ENCODE peak calls at places on chromosomes 6 and 20, in four cellular contexts. D, K, A and R are unnamed samples.

GRCh38 chr6:9467746-9468145 is 947.1 kb downstream of the TFAP2A start:
- DNase-seq in A (no peak), K (no peak), D (no peak), R (no peak)

GRCh38 chr6:137904822-137905617 is 38.0 kb downstream of the TNFAIP3 start:
- DNase-seq in A (no peak), K (no peak), D (no peak), R (no peak)

GRCh38 chr6:45420083-45420908 is 42.6 kb upstream of the SUPT3H start:
- DNase-seq in A (no peak), D (no peak), K (no peak), R (no peak)

GRCh38 chr6:18269253-18269652 is 4.9 kb upstream of the DEK start:
- DNase-seq in K (no peak), A (peak; percentile 79), D (no peak), R (no peak)

GRCh38 chr6:158776737-158777136 is 42.4 kb downstream of the EZR start:
- DNase-seq in D (no peak), K (no peak), A (no peak), R (no peak)

GRCh38 chr6:145756170-145756662 is 20.9 kb upstream of the EPM2A start:
- DNase-seq in A (no peak), D (no peak), K (no peak), R (no peak)

GRCh38 chr6:67896476-67896875 is 738.6 kb upstream of the ADGRB3 start:
- DNase-seq in D (no peak), A (no peak), K (no peak), R (no peak)

GRCh38 chr20:5524886-5525285 is 208.1 kb upstream of the PROKR2 start:
- DNase-seq in D (no peak), A (no peak), K (no peak), R (no peak)

GRCh38 chr20:53809242-53809641 is 215.6 kb upstream of the ZNF217 start:
- DNase-seq in D (no peak), K (no peak), A (no peak), R (no peak)

GRCh38 chr6:137697267-137697938 is 169.7 kb upstream of the TNFAIP3 start:
- DNase-seq in A (peak; percentile 94), K (no peak), D (no peak), R (peak; percentile 55)

GRCh38 chr6:25022140-25022553 is 86.4 kb upstream of the RIPOR2 start:
- DNase-seq in K (no peak), A (no peak), D (no peak), R (no peak)

GRCh38 chr6:163759542-163759941 is 345.0 kb downstream of the QKI start:
- DNase-seq in D (no peak), A (no peak), K (no peak), R (no peak)

GRCh38 chr20:10559266-10559665 is 114.5 kb downstream of the JAG1 start:
- DNase-seq in A (no peak), D (no peak), K (no peak), R (peak; percentile 21)

GRCh38 chr6:3385660-3386151 is 71.1 kb downstream of the SLC22A23 start:
- DNase-seq in D (no peak), K (peak; percentile 66), A (no peak), R (no peak)

GRCh38 chr20:9485614-9486325 is 28.6 kb upstream of the LAMP5 start:
- DNase-seq in A (no peak), D (no peak), K (no peak), R (no peak)

GRCh38 chr20:44234566-44235317 is 12.4 kb upstream of the GDAP1L1 start:
- DNase-seq in K (no peak), A (no peak), D (no peak), R (no peak)

GRCh38 chr6:1400126-1400850 is 10.9 kb downstream of the FOXF2 start:
- DNase-seq in A (no peak), D (no peak), K (no peak), R (no peak)

GRCh38 chr20:1417273-1417672 is 24.4 kb upstream of the FKBP1A start:
- DNase-seq in D (no peak), K (peak; percentile 38), A (peak; percentile 70), R (no peak)

GRCh38 chr6:77561768-77562314 is 91.0 kb upstream of the MEI4 start:
- DNase-seq in A (no peak), D (no peak), K (no peak), R (no peak)

GRCh38 chr6:75419408-75419807 is 74.2 kb downstream of the FILIP1 start:
- DNase-seq in D (no peak), K (no peak), A (no peak), R (no peak)

GRCh38 chr6:18503588-18504231 is 116.6 kb downstream of the RNF144B start:
- DNase-seq in K (peak; percentile 61), D (peak; percentile 23), A (peak; percentile 80), R (peak; percentile 9)

GRCh38 chr6:27279513-27280063 is 32.1 kb downstream of the PRSS16 start:
- DNase-seq in K (no peak), A (no peak), D (no peak), R (no peak)

GRCh38 chr20:63825331-63826118 is 5.5 kb downstream of the ZBTB46 start:
- DNase-seq in D (no peak), K (no peak), A (no peak), R (peak; percentile 44)

GRCh38 chr6:25173951-25174474 is 105.2 kb upstream of the CARMIL1 start:
- DNase-seq in K (peak; percentile 70), A (peak; percentile 60), D (no peak), R (no peak)

GRCh38 chr6:34602318-34603111 is 46.4 kb upstream of the SPDEF start:
- DNase-seq in A (peak; percentile 82), K (no peak), D (no peak), R (no peak)

GRCh38 chr6:68778356-68779020 is 143.4 kb downstream of the ADGRB3 start:
- DNase-seq in D (peak; percentile 7), K (no peak), A (peak; percentile 11), R (peak; percentile 76)

GRCh38 chr6:90068264-90068663 is 174.0 kb downstream of the GJA10 start:
- DNase-seq in K (peak; percentile 53), D (no peak), A (no peak), R (no peak)

GRCh38 chr20:40775747-40776146 is 86.7 kb upstream of the MAFB start:
- DNase-seq in A (no peak), D (no peak), K (no peak), R (no peak)

GRCh38 chr20:50348118-50348517 is 157.5 kb downstream of the CEBPB start:
- DNase-seq in D (no peak), K (no peak), A (no peak), R (no peak)

GRCh38 chr6:110410534-110410933 is 4.8 kb downstream of the DDO start:
- DNase-seq in A (no peak), D (no peak), K (no peak), R (no peak)

GRCh38 chr6:110414669-110415296 is 592 bp downstream of the DDO start:
- DNase-seq in A (no peak), D (no peak), K (no peak), R (no peak)

GRCh38 chr6:110412258-110412839 is 3.0 kb downstream of the DDO start:
- DNase-seq in D (no peak), K (no peak), A (no peak), R (no peak)

GRCh38 chr6:110419028-110419739 is 3.8 kb upstream of the DDO start:
- DNase-seq in D (no peak), K (no peak), A (peak; percentile 77), R (no peak)

DNA sequence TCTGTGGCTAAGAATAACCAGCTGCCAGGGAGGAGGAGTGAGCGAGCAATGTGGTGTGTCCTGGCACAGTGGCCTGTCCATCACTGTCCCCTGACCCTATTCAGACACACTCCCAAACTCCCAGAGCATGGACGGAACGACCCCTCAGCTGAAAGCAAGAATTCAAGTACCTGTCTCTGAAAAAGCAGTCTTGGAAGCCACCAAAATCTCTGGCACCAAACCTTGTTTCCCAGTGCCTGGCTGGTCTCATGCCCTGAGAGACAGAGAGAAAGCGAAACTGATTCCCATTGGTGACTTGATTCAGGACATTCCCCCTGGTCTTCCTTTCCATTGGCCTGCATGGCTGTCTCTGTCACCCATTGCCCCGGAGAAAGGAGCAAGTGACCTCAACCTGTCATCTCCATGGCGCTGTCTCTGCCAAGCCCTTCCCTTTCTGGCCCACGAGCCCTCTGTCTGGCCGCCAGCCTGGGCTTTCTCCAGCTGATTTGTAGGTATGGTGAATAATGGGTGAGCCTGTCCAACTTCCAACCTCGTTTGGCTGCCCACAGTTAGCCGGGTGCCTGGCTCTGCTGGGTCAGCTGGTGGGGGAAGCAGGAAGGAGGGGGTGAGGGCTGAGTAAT is at the start of gene DDO:
- DNase-seq in A (peak; percentile 86), K (no peak), D (no peak), R (peak; percentile 84)
- TF ChIP-seq JUND in A (no peak), K (no peak), D (no peak), R (no peak)

GRCh38 chr6:105432797-105433196 is 29.9 kb upstream of the PREP start:
- DNase-seq in K (peak; percentile 34), A (peak; percentile 10), D (no peak), R (no peak)

GRCh38 chr6:105433723-105434122 is 30.8 kb upstream of the PREP start:
- DNase-seq in A (no peak), D (no peak), K (no peak), R (no peak)

GRCh38 chr6:105429676-105430075 is 26.8 kb upstream of the PREP start:
- DNase-seq in D (no peak), A (no peak), K (no peak), R (no peak)

GRCh38 chr6:105430685-105431084 is 27.8 kb upstream of the PREP start:
- DNase-seq in D (no peak), K (no peak), A (no peak), R (no peak)

DNA sequence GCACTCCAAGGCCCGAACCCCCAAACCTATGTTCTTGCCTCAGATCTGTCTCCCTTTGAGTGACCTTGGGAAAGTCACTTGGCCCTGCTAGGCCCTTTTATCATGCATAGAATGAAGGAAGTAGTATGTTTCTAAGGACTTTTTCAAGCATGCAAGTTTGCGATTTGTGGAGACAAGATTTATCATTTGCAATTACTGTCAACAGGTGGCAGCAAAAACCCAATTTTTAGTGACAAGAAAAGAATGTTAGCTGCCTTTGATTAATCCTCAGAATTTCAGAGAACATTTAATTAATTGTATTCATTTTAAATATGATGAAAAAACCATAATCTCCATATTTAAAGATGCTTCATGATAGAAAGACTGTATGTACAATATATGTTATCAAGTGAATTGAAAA is 28.3 kb upstream of the PREP start:
- DNase-seq in D (no peak), K (peak; percentile 51), A (peak; percentile 40), R (peak; percentile 62)
- TF ChIP-seq JUND in D (no peak), K (no peak), A (no peak), R (no peak)

GRCh38 chr6:31717499-31718222 is 2.5 kb downstream of the LY6G6D start:
- DNase-seq in D (no peak), A (peak; percentile 74), K (no peak), R (peak; percentile 62)
- TF ChIP-seq JUND in D (no peak), A (no peak), K (no peak), R (no peak)

DNA sequence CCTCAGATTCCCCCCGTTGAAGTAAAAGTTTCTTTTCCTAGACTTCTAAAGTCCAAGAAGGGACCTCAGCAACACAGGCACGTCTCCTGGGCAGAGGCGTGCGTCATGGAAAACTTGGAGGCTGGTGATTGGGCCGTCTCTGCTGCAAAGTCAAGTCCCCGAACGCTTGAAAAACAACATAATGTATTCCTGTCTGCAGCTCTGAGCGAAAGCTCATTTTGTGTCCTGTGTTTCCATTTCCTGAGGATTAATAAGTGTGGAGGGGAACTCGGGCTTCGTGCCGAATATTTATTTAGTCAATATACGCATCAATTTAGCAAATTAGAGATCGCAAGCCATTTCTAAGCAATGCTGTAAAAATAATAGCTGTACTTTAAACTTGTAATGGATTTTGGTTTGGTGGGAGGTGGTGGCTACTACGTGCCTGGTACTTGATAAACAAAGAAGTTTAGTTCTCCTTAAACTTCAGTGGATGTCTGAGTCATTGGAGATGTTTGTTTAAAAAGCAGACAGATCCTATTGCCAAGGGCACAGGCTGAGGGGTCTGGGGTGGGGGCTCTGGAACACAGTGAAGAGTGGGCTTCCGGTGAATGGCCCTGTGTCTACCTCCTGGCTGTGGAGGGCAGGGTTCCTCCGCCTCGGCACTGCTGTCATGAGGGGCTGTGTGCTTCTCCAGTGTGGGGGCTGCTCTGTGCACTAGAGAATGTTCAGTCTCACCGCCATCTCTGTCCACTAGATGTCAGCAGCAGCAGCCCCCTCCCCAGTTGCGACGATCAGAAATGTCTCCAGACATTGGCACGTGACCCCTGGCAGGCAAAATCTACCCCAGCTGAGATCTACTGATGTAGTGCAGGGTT is 21.8 kb downstream of the PCK1 start:
- DNase-seq in A (peak; percentile 24), D (no peak), K (no peak), R (no peak)
- TF ChIP-seq JUND in A (no peak), D (no peak), K (no peak), R (no peak)